ENCODE peak calls at places on chromosomes 6 and 20, in four cellular contexts. Q, W, Y and R are unnamed samples.

GRCh38 chr6:32118782-32119628 is 9.0 kb downstream of the ATF6B start:
- DNase-seq in Q (peak), W (peak), Y (peak), R (peak)

GRCh38 chr20:4108495-4109306 is 93.3 kb upstream of the RNF24 start:
- DNase-seq in Q (peak), W (peak), Y (no peak), R (peak)

GRCh38 chr6:84089081-84089480 is 55.5 kb downstream of the MRAP2 start:
- DNase-seq in Q (no peak), W (peak), Y (no peak), R (no peak)

GRCh38 chr20:2104236-2104635 is 2.6 kb downstream of the STK35 start:
- DNase-seq in Q (no peak), W (no peak), Y (no peak), R (no peak)

GRCh38 chr6:76840865-76841264 is 622.4 kb downstream of the HTR1B start:
- DNase-seq in Q (no peak), W (no peak), Y (no peak), R (no peak)

GRCh38 chr6:14324042-14324441 is 206.5 kb downstream of the CD83 start:
- DNase-seq in Q (no peak), W (no peak), Y (no peak), R (no peak)

GRCh38 chr6:20688710-20689500 is 154.6 kb downstream of the CDKAL1 start:
- DNase-seq in Q (no peak), W (no peak), Y (no peak), R (no peak)

GRCh38 chr6:154154389-154154967 is 115.4 kb downstream of the OPRM1 start:
- DNase-seq in Q (no peak), W (peak), Y (no peak), R (peak)

GRCh38 chr20:7294816-7295360 is 527.4 kb downstream of the BMP2 start:
- DNase-seq in Q (no peak), W (no peak), Y (no peak), R (no peak)

GRCh38 chr6:14294270-14294951 is 176.8 kb downstream of the CD83 start:
- DNase-seq in Q (no peak), W (no peak), Y (no peak), R (no peak)

GRCh38 chr6:6678811-6679210 is 90.3 kb downstream of the LY86 start:
- DNase-seq in Q (no peak), W (no peak), Y (no peak), R (no peak)

GRCh38 chr20:62797671-62798532 is 1.6 kb downstream of the MRGBP start:
- DNase-seq in Q (no peak), W (no peak), Y (no peak), R (no peak)

GRCh38 chr20:10323729-10324128 is 105.1 kb downstream of the SNAP25 start:
- DNase-seq in Q (no peak), W (no peak), Y (no peak), R (no peak)

GRCh38 chr6:107534762-107535161 is 44.8 kb downstream of the SOBP start:
- DNase-seq in Q (no peak), W (no peak), Y (no peak), R (no peak)

GRCh38 chr20:914727-915498 is 1.2 kb downstream of the ANGPT4 start:
- DNase-seq in Q (no peak), W (no peak), Y (no peak), R (no peak)

GRCh38 chr20:16262594-16262993 is 310.7 kb downstream of the KIF16B start:
- DNase-seq in Q (no peak), W (no peak), Y (no peak), R (no peak)

GRCh38 chr6:41097467-41098090 is 24.8 kb downstream of the NFYA start:
- DNase-seq in Q (no peak), W (no peak), Y (no peak), R (no peak)

GRCh38 chr6:136067731-136068341 is 182.3 kb downstream of the MTFR2 start:
- DNase-seq in Q (peak), W (no peak), Y (no peak), R (no peak)

GRCh38 chr6:4055420-4056041 is 23.4 kb downstream of the FAM217A start:
- DNase-seq in Q (no peak), W (peak), Y (no peak), R (peak)

GRCh38 chr6:33077908-33078307 is 2.1 kb downstream of the HLA-DPB1 start:
- DNase-seq in Q (no peak), W (no peak), Y (no peak), R (no peak)

GRCh38 chr6:46888031-46888430 is 33.7 kb downstream of the ADGRF5 start:
- DNase-seq in Q (no peak), W (no peak), Y (no peak), R (no peak)

GRCh38 chr20:25039697-25040437 is 18.1 kb downstream of the ACSS1 start:
- DNase-seq in Q (no peak), W (peak), Y (no peak), R (no peak)

GRCh38 chr6:85116475-85116874 is 333.4 kb upstream of the NT5E start:
- DNase-seq in Q (no peak), W (no peak), Y (no peak), R (no peak)

GRCh38 chr6:108622601-108623335 is 62.1 kb downstream of the FOXO3 start:
- DNase-seq in Q (no peak), W (peak), Y (no peak), R (peak)

GRCh38 chr20:23225407-23226060 is 125.1 kb upstream of the NXT1 start:
- DNase-seq in Q (no peak), W (peak), Y (no peak), R (peak)

GRCh38 chr6:153997221-153997620 is 41.8 kb upstream of the OPRM1 start:
- DNase-seq in Q (no peak), W (no peak), Y (no peak), R (no peak)

GRCh38 chr6:19837511-19838441 is 606 bp downstream of the ID4 start:
- DNase-seq in Q (no peak), W (peak), Y (no peak), R (no peak)

GRCh38 chr6:170371091-170371490 is 64.5 kb downstream of the FAM120B start:
- DNase-seq in Q (no peak), W (no peak), Y (no peak), R (no peak)

GRCh38 chr6:5053038-5053437 is 32.1 kb upstream of the PPP1R3G start:
- DNase-seq in Q (no peak), W (no peak), Y (no peak), R (peak)

GRCh38 chr6:154370545-154370944 is 13.9 kb upstream of the IPCEF1 start:
- DNase-seq in Q (no peak), W (no peak), Y (no peak), R (peak)

GRCh38 chr6:109295766-109296156 is 86.5 kb downstream of the CD164 start:
- DNase-seq in Q (no peak), W (no peak), Y (no peak), R (no peak)

GRCh38 chr6:105896821-105897095 is 189.4 kb upstream of the PRDM1 start:
- DNase-seq in Q (no peak), W (no peak), Y (no peak), R (no peak)

GRCh38 chr20:19271879-19272651 is 59.6 kb downstream of the SLC24A3 start:
- DNase-seq in Q (no peak), W (no peak), Y (no peak), R (no peak)

GRCh38 chr6:136113736-136114173 is 136.4 kb downstream of the MTFR2 start:
- DNase-seq in Q (no peak), W (peak), Y (no peak), R (peak)

GRCh38 chr20:7362601-7363000 is 577.7 kb downstream of the HAO1 start:
- DNase-seq in Q (no peak), W (no peak), Y (no peak), R (no peak)

GRCh38 chr6:146028835-146029572 is at the start of gene GRM1:
- DNase-seq in Q (no peak), W (no peak), Y (no peak), R (no peak)

GRCh38 chr20:43985608-43986316 is 71.1 kb downstream of the TOX2 start:
- DNase-seq in Q (no peak), W (no peak), Y (no peak), R (no peak)

GRCh38 chr6:145544031-145544430 is 191.3 kb downstream of the EPM2A start:
- DNase-seq in Q (no peak), W (peak), Y (no peak), R (no peak)

DNA sequence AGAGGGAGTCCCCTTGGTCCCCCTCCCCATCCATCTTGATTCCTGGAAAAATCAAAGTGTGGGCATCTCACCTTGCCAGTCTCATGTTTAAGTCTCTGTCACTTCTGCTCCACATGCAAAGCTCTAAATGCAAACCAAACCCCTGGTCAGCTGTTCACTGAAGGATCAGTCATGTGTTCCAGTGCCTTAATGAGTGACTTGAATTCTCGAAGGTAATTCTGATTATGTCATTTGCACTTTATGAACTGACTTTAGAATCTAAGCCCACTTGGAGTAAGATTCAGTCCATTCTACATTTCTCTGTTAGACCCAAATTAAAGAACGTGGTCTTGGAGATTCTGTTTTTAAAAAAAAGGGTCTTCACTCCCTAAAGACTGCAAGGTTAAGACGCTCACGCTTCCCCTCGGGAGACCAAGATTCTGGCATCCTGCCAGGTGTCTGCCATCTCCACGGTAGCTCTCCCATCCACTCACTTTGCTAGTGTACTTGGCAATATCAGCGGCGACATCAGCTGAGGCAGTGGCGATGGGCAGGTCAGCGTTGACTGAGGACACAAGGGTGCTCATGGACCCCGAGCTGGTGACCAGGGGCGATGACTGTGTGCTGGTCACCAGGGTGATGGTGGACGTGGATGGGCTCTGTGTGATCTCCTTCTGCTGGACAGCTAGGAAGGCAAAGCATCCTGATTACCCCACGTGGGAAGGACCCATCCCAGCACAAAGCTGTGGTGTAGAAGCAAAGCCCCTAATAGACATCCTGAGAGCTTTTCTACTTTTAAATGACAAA is 120.5 kb downstream of the ZMYND8 start:
- DNase-seq in Q (no peak), W (no peak), Y (no peak), R (no peak)
- TF ChIP-seq POLR2A in Q (no peak), W (no peak), Y (no peak), R (no peak)

DNA sequence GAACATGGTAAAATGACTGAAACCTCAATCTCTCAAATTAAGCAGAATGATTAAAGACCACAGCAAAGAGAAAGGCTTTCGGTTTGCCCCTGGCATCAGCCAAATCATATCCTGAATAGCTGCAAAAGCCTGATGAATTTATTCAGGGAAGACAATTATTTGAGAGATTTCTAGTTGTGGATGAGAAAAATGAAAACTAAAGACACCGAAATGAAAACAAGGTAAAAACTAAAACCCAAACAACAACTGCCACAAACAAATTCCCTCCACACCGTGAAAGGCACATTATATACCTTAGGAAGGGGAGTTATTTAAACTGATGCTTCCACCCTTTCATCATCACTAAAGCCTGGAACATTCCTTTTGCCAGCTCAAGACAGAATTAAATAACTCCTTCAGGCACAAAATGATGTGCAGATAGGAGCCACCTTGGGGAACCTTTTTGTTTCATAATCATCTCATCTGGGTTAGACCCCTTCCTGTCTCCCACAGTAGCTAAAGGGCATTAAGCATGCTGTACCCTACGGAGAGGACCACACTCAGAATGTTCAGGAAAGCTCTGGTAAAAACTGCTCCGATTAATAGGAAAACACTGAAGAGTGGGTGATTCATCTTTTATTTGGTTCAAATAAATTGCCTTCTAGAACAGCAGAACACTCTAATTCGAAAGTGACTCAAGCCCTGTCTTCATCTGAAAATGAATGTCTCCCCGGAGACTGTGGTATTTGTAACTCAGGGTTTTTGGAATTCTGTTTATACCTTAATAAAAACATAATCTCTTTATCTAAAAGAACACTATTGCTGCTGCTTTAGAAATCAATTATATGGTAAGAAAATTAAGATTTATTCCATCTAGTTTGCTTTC is 9.1 kb upstream of the ANKRD60 start:
- DNase-seq in Q (no peak), W (no peak), Y (no peak), R (no peak)
- TF ChIP-seq POLR2A in Q (no peak), W (no peak), Y (no peak), R (no peak)

GRCh38 chr20:49675368-49676151 is 38.1 kb downstream of the B4GALT5 start:
- DNase-seq in Q (no peak), W (no peak), Y (no peak), R (no peak)

GRCh38 chr20:49674383-49675352 is 39.0 kb downstream of the B4GALT5 start:
- DNase-seq in Q (no peak), W (no peak), Y (no peak), R (no peak)

GRCh38 chr20:49671429-49671828 is 42.2 kb downstream of the B4GALT5 start:
- DNase-seq in Q (no peak), W (no peak), Y (no peak), R (no peak)

GRCh38 chr20:49669601-49670189 is 44.0 kb downstream of the B4GALT5 start:
- DNase-seq in Q (no peak), W (no peak), Y (no peak), R (no peak)

DNA sequence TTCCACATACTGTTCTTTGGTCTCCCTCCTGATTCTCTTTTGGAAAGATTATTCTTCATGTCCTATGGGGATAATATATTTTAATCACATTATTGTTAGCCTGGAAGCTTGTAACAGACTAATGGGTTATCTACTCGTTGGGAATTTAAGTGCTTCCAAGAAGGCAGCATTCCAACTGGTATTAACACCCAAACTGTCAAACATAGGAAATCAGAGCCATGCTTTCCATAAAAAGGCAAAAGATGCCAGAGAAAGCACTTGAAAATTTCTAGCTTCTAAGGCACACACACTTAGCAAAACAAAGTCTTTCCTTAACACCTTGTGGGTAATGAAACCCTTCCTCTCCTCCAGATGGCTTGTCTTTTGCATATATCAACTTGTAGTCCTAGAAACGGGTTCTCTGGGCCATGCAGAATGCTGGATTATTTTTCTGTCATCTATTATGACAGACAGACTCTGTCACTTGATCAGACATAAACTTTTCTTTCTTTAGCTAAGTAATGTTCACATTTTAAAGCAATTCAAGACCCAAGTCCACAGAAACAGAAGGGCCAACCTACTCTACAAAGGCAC is 41.5 kb downstream of the B4GALT5 start:
- DNase-seq in Q (no peak), W (no peak), Y (no peak), R (no peak)
- TF ChIP-seq POLR2A in Q (no peak), W (no peak), Y (no peak), R (no peak)

DNA sequence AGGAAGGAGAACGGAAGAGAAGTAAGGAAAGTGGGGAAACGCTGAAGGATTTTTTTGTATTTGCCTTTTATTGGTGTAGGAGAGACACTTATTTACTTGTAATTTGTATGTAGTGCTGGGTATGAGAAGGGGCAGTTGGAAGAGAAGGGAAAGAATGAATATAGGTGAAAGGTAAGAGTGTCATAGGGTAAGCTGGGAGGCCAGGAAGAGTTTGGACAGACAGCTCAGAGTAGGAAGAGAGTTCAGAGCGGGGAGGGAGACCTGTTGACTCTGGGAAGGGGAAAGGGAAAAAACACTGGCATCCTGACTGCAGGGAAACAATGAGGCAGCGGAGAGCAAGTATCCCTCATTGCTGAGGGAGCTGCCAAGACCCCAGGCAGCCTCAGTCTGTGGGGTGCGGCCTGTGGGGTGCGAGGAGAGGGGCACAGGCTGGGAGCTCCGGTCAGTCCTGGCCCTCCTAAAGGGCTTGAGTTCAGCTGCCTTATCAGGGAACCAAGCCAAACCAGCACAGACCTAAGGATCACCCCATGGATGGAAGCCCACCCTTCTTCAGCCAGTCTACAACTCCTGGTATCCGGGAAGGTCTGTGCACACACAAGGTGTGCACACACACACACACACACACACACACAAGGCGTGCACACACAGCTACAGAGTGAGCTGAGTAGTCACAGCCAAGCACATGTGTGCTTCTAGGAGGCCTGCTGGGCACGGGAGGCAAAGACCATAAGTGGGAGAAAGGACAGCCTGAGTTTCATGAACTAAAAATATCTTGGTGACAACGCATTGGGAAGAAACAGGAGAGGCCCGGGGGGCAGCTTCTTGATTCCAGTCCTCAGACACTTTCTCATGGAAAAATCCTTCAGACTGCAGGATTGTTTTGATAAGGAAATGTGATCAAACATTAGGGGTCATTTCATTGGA is 2.9 kb downstream of the TRAF3IP2 start:
- DNase-seq in Q (no peak), W (peak), Y (no peak), R (no peak)
- TF ChIP-seq POLR2A in Q (no peak), W (peak), Y (no peak), R (no peak)

DNA sequence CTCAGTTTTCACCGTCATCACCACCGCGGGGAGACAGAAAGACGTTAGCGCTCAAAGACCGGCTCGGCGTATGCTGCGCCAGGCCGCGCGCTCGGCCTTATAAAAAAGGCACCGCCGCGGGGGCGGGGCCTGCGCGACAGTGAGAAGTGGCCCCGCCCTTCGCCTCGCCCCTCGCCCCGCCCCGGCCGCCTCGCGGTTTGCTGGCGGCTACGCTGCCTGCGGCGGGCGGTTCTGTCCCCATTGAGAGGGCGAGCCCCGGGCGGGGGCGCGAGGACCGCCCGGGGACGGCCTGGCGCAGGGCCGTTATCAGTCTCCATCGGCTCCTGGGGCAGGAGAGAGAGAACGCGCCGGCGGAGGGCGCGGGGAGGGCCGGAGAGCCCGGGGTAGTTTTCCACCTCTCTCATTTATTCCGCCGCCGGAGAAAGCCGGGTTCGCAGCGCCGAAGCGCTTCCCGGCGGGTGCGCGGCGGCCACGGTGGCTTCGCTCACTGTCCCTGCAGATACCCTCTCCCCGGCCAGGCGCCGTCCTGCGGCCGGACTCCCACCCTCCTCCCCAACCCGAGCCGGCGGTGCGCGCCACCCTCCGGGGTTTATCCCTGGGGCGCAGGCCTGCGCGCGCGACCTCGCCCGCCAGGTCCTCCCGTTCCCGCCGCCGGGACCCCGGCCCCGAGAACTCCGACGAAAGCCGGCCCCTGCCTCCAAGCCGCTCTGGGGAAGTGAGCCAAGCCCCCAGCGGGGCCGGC is 122.5 kb upstream of the SLC2A12 start:
- DNase-seq in Q (peak), W (peak), Y (peak), R (peak)
- TF ChIP-seq POLR2A in Q (peak), W (peak), Y (peak), R (peak)

GRCh38 chr20:34047010-34047687 is 53.4 kb downstream of the RALY start:
- DNase-seq in Q (no peak), W (no peak), Y (no peak), R (no peak)
- TF ChIP-seq POLR2A in Q (no peak), W (no peak), Y (no peak), R (no peak)

GRCh38 chr6:2970753-2971419 is 481 bp downstream of the SERPINB6 start:
- DNase-seq in Q (no peak), W (peak), Y (peak), R (no peak)
- TF ChIP-seq POLR2A in Q (no peak), W (peak), Y (no peak), R (no peak)